ENCODE peak calls at places on chromosomes 1 and 21, in four cellular contexts. C is H1, G is mesendoderm, A is trophoblast cell. T is an unnamed sample. For H3K79me2, the result is how much of the 10 kb centered on the place peaks cover.

GRCh38 chr1:180165509-180166435 is 11.1 kb downstream of the QSOX1 start:
- DNase-seq in C (no peak), G (no peak), A (peak), T (no peak)

GRCh38 chr21:43873673-43874072 is 8.7 kb downstream of the AGPAT3 start:
- DNase-seq in C (no peak), G (no peak), A (no peak), T (no peak)

GRCh38 chr1:12124693-12125421 is 41.9 kb upstream of the TNFRSF1B start:
- DNase-seq in C (peak), G (peak), A (peak), T (peak)

GRCh38 chr1:3170566-3171453 is 101.8 kb downstream of the PRDM16 start:
- DNase-seq in C (no peak), G (no peak), A (no peak), T (no peak)

GRCh38 chr1:11051781-11052510 is 4.9 kb upstream of the MASP2 start:
- DNase-seq in C (no peak), G (no peak), A (peak), T (no peak)

GRCh38 chr1:63984257-63984626 is 210.4 kb downstream of the ROR1 start:
- DNase-seq in C (no peak), G (no peak), A (no peak), T (no peak)

GRCh38 chr1:20658166-20658915 is 2.8 kb downstream of the DDOST start:
- DNase-seq in C (no peak), G (no peak), A (no peak), T (no peak)

GRCh38 chr1:65495137-65495536 is 74.7 kb downstream of the LEPR start:
- DNase-seq in C (no peak), G (no peak), A (peak), T (no peak)

GRCh38 chr1:224730540-224730939 is 114.4 kb downstream of the CNIH3 start:
- DNase-seq in C (no peak), G (no peak), A (no peak), T (no peak)

GRCh38 chr1:228647523-228648444 is 87.5 kb upstream of the RHOU start:
- DNase-seq in C (peak), G (peak), A (peak), T (peak)

GRCh38 chr1:162663086-162663485 is 30.8 kb downstream of the DDR2 start:
- DNase-seq in C (no peak), G (no peak), A (peak), T (no peak)

GRCh38 chr1:40657046-40657445 is 8.4 kb downstream of the RIMS3 start:
- DNase-seq in C (no peak), G (no peak), A (no peak), T (no peak)

GRCh38 chr1:58158006-58158405 is 388.5 kb downstream of the OMA1 start:
- DNase-seq in C (no peak), G (peak), A (no peak), T (no peak)

GRCh38 chr1:203999618-204000017 is 73.3 kb upstream of the SOX13 start:
- DNase-seq in C (no peak), G (no peak), A (peak), T (no peak)

GRCh38 chr1:3013371-3014038 is 7.8 kb upstream of the ACTRT2 start:
- DNase-seq in C (no peak), G (no peak), A (no peak), T (no peak)

GRCh38 chr1:4650486-4650885 is 3.9 kb upstream of the AJAP1 start:
- DNase-seq in C (no peak), G (peak), A (peak), T (no peak)

GRCh38 chr1:64041366-64042131 is 161.9 kb upstream of the UBE2U start:
- DNase-seq in C (no peak), G (no peak), A (no peak), T (no peak)

GRCh38 chr21:34190576-34191301 is 117.4 kb downstream of the MRPS6 start:
- DNase-seq in C (no peak), G (no peak), A (no peak), T (no peak)

GRCh38 chr21:31184462-31184861 is 146.2 kb upstream of the KRTAP19-8 start:
- DNase-seq in C (no peak), G (peak), A (no peak), T (no peak)
- H3K79me2 ChIP-seq in C (under half), G (under half), A (under half), T (under half)

DNA sequence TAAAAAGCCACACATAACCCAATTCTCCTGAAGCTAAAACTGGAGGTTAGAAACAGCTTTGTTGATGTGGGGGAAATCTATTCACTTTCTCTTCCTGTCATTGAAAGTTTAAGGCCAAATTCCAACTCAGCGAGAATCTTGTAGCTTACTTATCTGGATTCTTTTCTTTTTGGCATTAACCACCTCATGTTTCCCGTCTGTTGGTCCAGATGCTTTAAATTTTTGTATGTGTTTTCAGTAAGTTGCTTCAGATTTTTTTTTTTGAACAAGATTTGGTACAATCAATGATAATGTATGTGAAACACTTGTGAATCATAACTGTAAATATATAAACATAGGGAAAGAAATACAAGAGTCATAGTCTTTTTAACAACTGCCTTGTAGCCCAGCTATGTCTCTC is 33.7 kb upstream of the NEK7 start:
- DNase-seq in C (no peak), G (no peak), A (peak), T (no peak)
- H3K4me2 ChIP-seq in C (no peak), G (no peak), A (no peak), T (no peak)

GRCh38 chr21:35408401-35408800 is 359.3 kb upstream of the RUNX1 start:
- DNase-seq in C (no peak), G (no peak), A (no peak), T (no peak)
- H2BK120ac ChIP-seq in C (no peak), G (no peak), A (no peak), T (no peak)

DNA sequence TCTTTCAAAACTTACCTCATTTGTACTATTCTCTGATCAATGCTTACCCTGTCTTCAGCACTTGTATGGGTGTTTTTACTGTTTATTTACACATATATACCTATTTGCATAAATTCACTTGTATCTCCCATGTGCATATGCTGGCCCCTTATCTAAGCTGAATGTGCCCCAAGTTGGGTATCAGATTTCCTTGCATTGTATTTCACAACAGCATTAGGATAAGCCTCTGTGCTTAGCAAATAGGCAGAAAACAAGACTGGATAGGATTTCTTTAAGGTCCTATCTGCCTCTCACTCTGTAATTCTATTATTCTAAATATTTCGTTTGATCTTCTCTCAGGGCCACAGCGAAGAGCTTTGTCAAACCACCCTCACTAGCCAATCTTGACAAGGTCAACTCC is 45.9 kb upstream of the IPO9 start:
- DNase-seq in C (no peak), G (no peak), A (no peak), T (no peak)
- H3K79me2 ChIP-seq in C (under half), G (under half), A (under half), T (under half)

DNA sequence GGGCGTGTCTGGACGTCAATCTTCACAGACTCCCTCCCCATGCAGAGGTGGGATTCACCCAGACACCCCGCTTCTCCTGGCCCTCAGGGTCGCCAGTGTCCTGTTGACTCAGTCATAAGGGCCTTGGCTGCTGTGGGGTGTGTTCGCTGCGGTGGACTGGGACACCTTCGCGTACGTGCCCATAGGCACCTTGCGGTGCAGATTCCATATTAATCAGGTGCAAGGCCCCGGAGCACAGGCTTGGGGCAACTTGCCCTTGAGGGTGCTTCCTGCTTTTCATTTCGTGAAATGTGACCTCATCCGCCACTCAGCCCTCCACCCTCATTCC is 398 bp upstream of the SLC30A10 start:
- DNase-seq in C (no peak), G (no peak), A (no peak), T (peak)
- H3K4me2 ChIP-seq in C (peak), G (peak), A (peak), T (peak)